ENCODE peak calls at places on chromosomes 4 and X, in four cellular contexts. F, J, P and C are unnamed samples.

GRCh38 chrX:47595701-47596655 is 13.7 kb downstream of the TIMP1 start:
- DNase-seq in F (peak), J (peak), P (peak), C (no peak)

GRCh38 chr4:54254116-54254914 is 25.2 kb downstream of the PDGFRA start:
- DNase-seq in F (peak), J (no peak), P (no peak), C (no peak)

GRCh38 chr4:153335665-153336064 is 8.8 kb upstream of the MND1 start:
- DNase-seq in F (peak), J (no peak), P (no peak), C (no peak)

GRCh38 chrX:47198026-47198686 is 4.5 kb downstream of the UBA1 start:
- DNase-seq in F (peak), J (no peak), P (no peak), C (no peak)

GRCh38 chr4:112266823-112267222 is 18.9 kb downstream of the TIFA start:
- DNase-seq in F (peak), J (no peak), P (peak), C (peak)

GRCh38 chr4:130077275-130077674 is 981.3 kb downstream of the C4orf33 start:
- DNase-seq in F (no peak), J (peak), P (no peak), C (no peak)

GRCh38 chr4:66946761-66947160 is 598.5 kb downstream of the CENPC start:
- DNase-seq in F (no peak), J (no peak), P (no peak), C (no peak)

GRCh38 chrX:47200385-47201150 is 6.9 kb downstream of the UBA1 start:
- DNase-seq in F (peak), J (no peak), P (peak), C (no peak)

GRCh38 chrX:24002792-24003191 is 24.2 kb downstream of the KLHL15 start:
- DNase-seq in F (no peak), J (no peak), P (no peak), C (no peak)

GRCh38 chrX:40772290-40772689 is 36.9 kb upstream of the MED14 start:
- DNase-seq in F (peak), J (no peak), P (no peak), C (no peak)